ENCODE peak calls at places on chromosomes 7 and 10, in four cellular contexts. U is HL-60, C is K562, E is GM12878. K is an unnamed sample.
A peak's percentile ranks its signal among the peaks of the same experiment; 100 is the strongest.

GRCh38 chr7:139913555-139914135 is 84.6 kb downstream of the TBXAS1 start:
- DNase-seq in U (no peak), C (no peak), E (no peak), K (no peak)

GRCh38 chr10:17229967-17230682 is 2.1 kb downstream of the VIM start:
- DNase-seq in E (peak; percentile 73), C (peak; percentile 81), U (peak; percentile 75), K (no peak)

GRCh38 chr10:50508315-50509051 is 115.3 kb downstream of the SGMS1 start:
- DNase-seq in E (peak; percentile 99), C (no peak), U (no peak), K (peak; percentile 30)

GRCh38 chr7:77752016-77752415 is 46.2 kb downstream of the TMEM60 start:
- DNase-seq in U (peak; percentile 48), E (no peak), C (peak; percentile 34), K (no peak)

GRCh38 chr7:55775051-55775420 is 87.5 kb downstream of the SEPTIN14 start:
- DNase-seq in U (no peak), C (peak; percentile 10), E (no peak), K (no peak)

GRCh38 chr10:124642076-124642710 is 102.0 kb downstream of the FAM53B start:
- DNase-seq in C (no peak), U (no peak), E (no peak), K (no peak)

GRCh38 chr10:18773180-18773579 is 113.9 kb downstream of the ARL5B start:
- DNase-seq in C (no peak), E (no peak), U (no peak), K (no peak)

GRCh38 chr10:3635697-3636096 is 149.3 kb downstream of the KLF6 start:
- DNase-seq in U (no peak), C (no peak), E (no peak), K (no peak)

GRCh38 chr7:94432799-94433198 is 38.1 kb downstream of the COL1A2 start:
- DNase-seq in U (no peak), C (no peak), E (no peak), K (no peak)

GRCh38 chr10:8392216-8392615 is 337.7 kb downstream of the GATA3 start:
- DNase-seq in U (no peak), C (no peak), E (no peak), K (no peak)

GRCh38 chr7:53993205-53993604 is 549.0 kb upstream of the VSTM2A start:
- DNase-seq in C (no peak), U (no peak), E (no peak), K (no peak)

GRCh38 chr7:155591055-155591750 is 44.8 kb upstream of the CNPY1 start:
- DNase-seq in C (peak; percentile 54), E (no peak), U (peak; percentile 87), K (no peak)

GRCh38 chr7:134701272-134701671 is 54.6 kb downstream of the BPGM start:
- DNase-seq in C (peak; percentile 71), E (no peak), U (no peak), K (no peak)

GRCh38 chr10:88117869-88118632 is 254.6 kb downstream of the PTEN start:
- DNase-seq in C (no peak), U (no peak), E (no peak), K (no peak)

GRCh38 chr10:114026189-114027040 is 17.3 kb upstream of the ADRB1 start:
- DNase-seq in C (no peak), U (no peak), E (peak; percentile 51), K (no peak)

GRCh38 chr7:12481722-12482121 is 78.1 kb upstream of the VWDE start:
- DNase-seq in U (no peak), E (no peak), C (no peak), K (no peak)

GRCh38 chr10:124003481-124004371 is 89.7 kb downstream of the CHST15 start:
- DNase-seq in U (no peak), E (no peak), C (no peak), K (peak; percentile 16)

GRCh38 chr7:84100866-84101265 is 93.7 kb downstream of the SEMA3A start:
- DNase-seq in E (no peak), C (no peak), U (peak; percentile 29), K (no peak)

GRCh38 chr10:1309237-1309968 is 253.2 kb downstream of the WDR37 start:
- DNase-seq in C (no peak), E (no peak), U (no peak), K (no peak)

GRCh38 chr7:51685794-51686193 is 369.2 kb upstream of the COBL start:
- DNase-seq in C (no peak), U (no peak), E (no peak), K (no peak)

DNA sequence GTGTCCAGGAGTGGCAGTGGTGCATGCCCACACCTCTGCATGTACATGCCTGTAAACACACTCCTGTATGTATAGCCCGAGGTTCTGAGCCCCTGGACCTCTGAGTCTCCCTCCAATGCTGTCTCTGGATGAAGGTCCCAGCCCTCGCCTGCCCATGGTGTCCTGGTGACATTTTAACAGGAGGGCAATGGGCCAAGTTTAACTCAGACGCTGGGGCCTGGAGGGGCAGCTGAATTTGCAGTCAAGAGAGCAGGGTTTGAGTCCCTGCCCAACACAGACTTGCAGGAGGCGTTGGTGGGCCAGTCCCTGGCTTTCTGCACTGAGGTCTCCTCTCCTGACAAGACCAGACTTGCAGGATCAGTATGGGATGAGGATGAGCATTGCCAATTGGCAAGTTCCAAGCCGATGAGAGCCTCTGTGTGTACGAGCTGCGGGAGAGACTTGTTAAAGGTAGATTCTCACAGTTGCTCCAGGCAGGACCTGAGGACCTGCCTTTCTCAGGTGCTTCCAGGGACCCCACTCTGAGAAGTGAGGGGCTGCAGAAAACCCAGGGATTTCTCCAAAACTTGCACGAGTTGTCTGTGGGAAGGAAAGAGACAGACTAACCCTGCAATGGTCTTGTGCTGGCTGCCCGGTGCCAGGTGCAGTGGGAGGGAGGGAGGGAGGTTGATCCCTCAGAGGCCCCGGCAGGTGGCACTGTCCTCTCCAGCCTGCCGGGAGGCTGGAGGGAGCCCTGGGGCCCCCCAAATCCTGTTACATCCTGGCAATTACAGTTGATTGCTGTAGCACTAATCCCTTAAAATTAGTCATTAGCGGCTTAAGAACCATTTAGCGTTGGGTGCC is 142.0 kb downstream of the ELFN1 start:
- DNase-seq in U (no peak), E (no peak), C (no peak), K (peak; percentile 62)
- TF ChIP-seq SPI1 in U (no peak), E (no peak), C (no peak), K (no peak)

GRCh38 chr7:151628846-151629604 is 109.3 kb upstream of the RHEB start:
- DNase-seq in E (no peak), U (no peak), C (no peak), K (no peak)

GRCh38 chr7:151624246-151624928 is 104.7 kb upstream of the RHEB start:
- DNase-seq in C (no peak), U (no peak), E (no peak), K (no peak)

GRCh38 chr7:151623766-151624165 is 104.1 kb upstream of the RHEB start:
- DNase-seq in E (no peak), U (no peak), C (no peak), K (no peak)

GRCh38 chr7:151629873-151630272 is 110.2 kb upstream of the RHEB start:
- DNase-seq in E (no peak), U (no peak), C (no peak), K (no peak)

DNA sequence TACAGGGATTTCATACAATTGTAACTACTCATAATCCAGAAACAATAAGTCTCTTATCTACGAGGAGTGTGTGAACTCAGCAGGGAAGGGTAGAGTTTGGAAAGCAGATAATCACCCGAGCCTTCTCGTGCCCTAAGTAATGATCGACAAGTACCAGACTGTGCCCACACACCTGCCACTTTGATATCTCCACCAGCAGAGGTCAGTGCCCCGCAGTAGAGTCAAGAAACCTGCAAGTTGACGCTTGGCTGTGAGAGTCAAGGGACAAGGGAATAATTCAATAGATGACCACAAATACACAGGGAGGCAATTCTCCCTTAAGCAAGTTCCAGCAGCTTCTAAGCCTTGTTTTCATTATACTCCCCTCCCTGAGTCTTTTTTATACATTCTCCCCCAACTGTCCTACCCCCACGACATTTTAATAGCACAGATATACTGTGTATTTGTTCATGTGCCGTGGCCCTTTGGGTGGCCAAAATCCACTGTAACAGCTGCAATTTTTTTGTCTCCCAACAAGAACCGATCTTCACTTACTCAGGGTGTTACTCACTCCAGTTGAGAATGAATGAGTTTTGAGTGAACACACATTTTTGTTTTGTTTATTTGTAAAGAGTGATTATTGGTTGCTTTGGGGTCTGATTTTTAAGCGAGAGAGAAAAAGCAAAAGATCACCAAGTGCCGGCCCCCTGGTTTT is 106.9 kb upstream of the RHEB start:
- DNase-seq in C (peak; percentile 29), U (no peak), E (no peak), K (no peak)
- TF ChIP-seq SPI1 in C (no peak), U (no peak), E (no peak), K (no peak)

DNA sequence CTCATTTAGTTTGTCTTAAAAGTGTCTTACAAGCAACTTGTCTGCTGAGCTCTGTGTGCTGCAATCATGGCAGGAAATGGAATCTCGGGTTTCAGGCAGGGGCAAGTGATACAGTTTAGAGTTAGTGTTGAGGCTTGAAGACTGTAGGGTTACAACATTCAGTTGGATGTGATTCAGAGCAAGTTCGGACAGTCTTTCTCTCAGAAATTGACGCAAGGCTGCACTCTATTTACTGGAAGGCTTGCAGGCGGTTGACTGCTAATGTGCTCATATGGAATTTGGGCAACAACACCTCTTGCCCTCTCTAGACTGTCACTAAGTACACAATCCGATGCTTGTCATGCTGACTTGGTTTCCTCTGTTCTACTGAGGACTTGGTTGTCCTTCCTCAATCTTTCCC is 161.7 kb upstream of the BMPER start:
- DNase-seq in U (no peak), C (no peak), E (no peak), K (no peak)
- TF ChIP-seq SPI1 in U (no peak), C (no peak), E (no peak), K (no peak)

GRCh38 chr7:97731736-97732370 is at the start of gene TAC1:
- DNase-seq in C (no peak), E (no peak), U (no peak), K (no peak)

GRCh38 chr7:97735075-97735474 is 3.2 kb downstream of the TAC1 start:
- DNase-seq in C (no peak), U (no peak), E (no peak), K (no peak)

GRCh38 chr7:97733276-97734206 is 1.7 kb downstream of the TAC1 start:
- DNase-seq in C (no peak), E (no peak), U (no peak), K (no peak)

GRCh38 chr7:97734255-97734654 is 2.4 kb downstream of the TAC1 start:
- DNase-seq in U (no peak), E (no peak), C (no peak), K (no peak)

GRCh38 chr7:97732567-97733275 is 835 bp downstream of the TAC1 start:
- DNase-seq in U (no peak), E (no peak), C (no peak), K (no peak)
- TF ChIP-seq SPI1 in U (no peak), E (no peak), C (no peak), K (no peak)

GRCh38 chr7:21507627-21508343 is 35.1 kb upstream of the DNAH11 start:
- DNase-seq in C (peak; percentile 19), E (no peak), U (no peak), K (no peak)

GRCh38 chr7:21504021-21504420 is 38.8 kb upstream of the DNAH11 start:
- DNase-seq in C (no peak), E (no peak), U (no peak), K (no peak)

GRCh38 chr7:21514071-21514470 is 28.8 kb upstream of the DNAH11 start:
- DNase-seq in U (no peak), C (no peak), E (no peak), K (no peak)

DNA sequence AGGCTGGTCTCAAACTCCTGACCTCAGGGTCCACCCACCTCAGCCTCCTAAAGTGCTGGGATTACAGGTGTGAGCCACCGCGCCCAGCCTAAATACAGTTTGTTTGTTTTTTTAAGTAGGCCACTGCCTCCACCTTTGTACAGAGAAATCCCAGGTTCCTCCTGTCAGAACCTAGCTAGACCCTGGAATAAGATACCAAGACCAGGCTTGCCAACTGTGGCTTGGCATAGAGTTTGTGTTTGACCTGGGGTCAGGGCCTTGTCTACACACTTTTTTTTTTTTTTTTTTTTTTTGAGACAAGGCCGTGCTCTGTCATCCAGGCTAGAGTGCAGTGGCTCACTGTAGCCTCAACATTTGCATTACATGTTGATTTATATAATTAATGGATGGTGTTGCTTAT is 34.3 kb upstream of the DNAH11 start:
- DNase-seq in U (no peak), C (no peak), E (no peak), K (no peak)
- TF ChIP-seq SPI1 in U (no peak), C (no peak), E (no peak), K (no peak)